ENCODE peak calls at places on chromosomes 16 and 17, in six cellular contexts. V, J, Y, W, R and U are unnamed samples.

GRCh38 chr17:49018673-49019215 is 21.6 kb downstream of the IGF2BP1 start:
- DNase-seq in J (no peak), Y (no peak), V (no peak), R (no peak), W (no peak), U (no peak)

GRCh38 chr17:15480209-15480608 is 12.8 kb upstream of the CDRT4 start:
- DNase-seq in W (no peak), R (no peak), V (no peak), J (no peak), Y (no peak), U (no peak)

GRCh38 chr17:20930065-20930760 is 112.6 kb downstream of the USP22 start:
- DNase-seq in V (no peak), W (no peak), R (no peak), Y (no peak), J (no peak), U (no peak)

GRCh38 chr16:4749700-4750257 is 15.4 kb downstream of the DNAAF8 start:
- DNase-seq in J (no peak), V (no peak), R (no peak), W (no peak), Y (peak; percentile 70), U (no peak)

GRCh38 chr17:74569392-74570003 is 2.2 kb upstream of the CD300H start:
- DNase-seq in V (no peak), J (no peak), W (no peak), R (peak; percentile 36), Y (no peak), U (no peak)

GRCh38 chr16:31131841-31132271 is 3.7 kb downstream of the PRSS8 start:
- DNase-seq in W (no peak), R (no peak), Y (peak; percentile 73), V (peak; percentile 30), J (peak; percentile 47), U (no peak)

GRCh38 chr16:24643489-24643888 is 86.0 kb upstream of the TNRC6A start:
- DNase-seq in R (no peak), Y (no peak), V (no peak), J (no peak), W (no peak), U (no peak)

GRCh38 chr17:80889231-80889896 is 102.3 kb upstream of the CHMP6 start:
- DNase-seq in J (peak; percentile 8), Y (no peak), W (no peak), R (no peak), V (no peak), U (no peak)

GRCh38 chr16:58114827-58115825 is 14.1 kb downstream of the CFAP20 start:
- DNase-seq in R (peak; percentile 43), Y (no peak), J (no peak), V (no peak), W (no peak), U (no peak)

GRCh38 chr16:11163761-11164261 is 92.2 kb downstream of the SOCS1 start:
- DNase-seq in J (no peak), Y (peak; percentile 25), V (no peak), R (no peak), W (no peak), U (no peak)

GRCh38 chr16:81940781-81941560 is 70.3 kb downstream of the SDR42E1 start:
- DNase-seq in R (peak; percentile 2), V (no peak), W (peak; percentile 23), Y (no peak), J (no peak), U (no peak)

GRCh38 chr16:86375370-86375769 is 135.0 kb upstream of the FOXF1 start:
- DNase-seq in W (no peak), V (no peak), Y (no peak), J (no peak), R (peak; percentile 88), U (no peak)

GRCh38 chr17:47603830-47604229 is 45.9 kb upstream of the KPNB1 start:
- DNase-seq in Y (no peak), W (no peak), R (no peak), J (no peak), V (no peak), U (no peak)

DNA sequence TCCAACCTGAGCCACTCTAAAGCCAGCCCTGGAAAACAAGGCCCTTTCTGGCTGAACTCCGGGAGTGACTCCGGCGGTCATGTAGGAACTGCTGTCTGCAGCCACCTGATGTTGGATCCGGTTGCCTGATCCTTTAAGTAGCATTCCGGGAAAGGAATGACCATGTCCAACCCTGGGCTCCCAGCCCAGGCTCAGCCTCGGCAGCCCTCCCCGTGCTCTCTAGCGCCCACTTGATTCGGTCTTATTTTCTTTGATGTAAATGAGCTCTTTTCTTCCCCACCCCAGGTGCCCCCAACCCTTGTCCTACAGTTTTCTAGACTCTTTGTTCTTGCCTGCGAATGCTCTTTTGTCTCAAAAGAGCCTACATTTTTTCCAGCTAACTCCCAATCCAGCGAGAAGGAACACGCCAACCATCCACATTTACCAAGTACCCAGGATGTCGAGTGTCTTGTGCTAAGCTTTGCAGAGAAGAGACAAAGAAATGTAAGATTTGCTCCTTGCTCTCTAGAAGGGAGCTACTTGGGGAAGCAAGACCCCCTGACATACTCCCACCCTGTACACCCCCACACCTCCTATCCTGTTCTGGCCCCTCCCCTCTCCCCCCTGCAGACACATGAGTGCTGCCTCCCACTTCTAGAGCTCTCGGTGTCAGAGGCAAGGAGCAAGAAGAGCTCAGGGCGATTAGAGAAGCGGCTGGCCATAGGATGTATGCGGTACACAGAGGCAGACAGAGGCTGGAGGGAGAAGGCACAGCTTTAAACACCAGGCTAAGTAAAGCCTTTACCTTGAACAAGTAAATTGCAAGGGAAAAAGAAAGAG is 53.8 kb downstream of the COG7 start:
- DNase-seq in J (no peak), R (no peak), W (peak; percentile 52), Y (no peak), V (peak; percentile 80), U (peak; percentile 41)
- H3K4me3 ChIP-seq in J (no peak overlapping the region), R (no peak overlapping the region), W (no peak overlapping the region), Y (no peak overlapping the region), V (no peak overlapping the region), U (no peak overlapping the region)

GRCh38 chr16:1343428-1344242 is 8.0 kb downstream of the TSR3 start:
- DNase-seq in J (peak; percentile 70), Y (peak; percentile 82), V (peak; percentile 81), W (no peak), R (no peak), U (no peak)

GRCh38 chr16:1341495-1342388 is 8.3 kb downstream of the BAIAP3 start:
- DNase-seq in W (no peak), Y (no peak), J (peak; percentile 51), V (no peak), R (no peak), U (no peak)

GRCh38 chr16:1340730-1341494 is 7.5 kb downstream of the BAIAP3 start:
- DNase-seq in W (no peak), V (no peak), J (no peak), R (no peak), Y (no peak), U (no peak)

GRCh38 chr16:1344499-1344898 is 7.2 kb downstream of the TSR3 start:
- DNase-seq in V (no peak), J (peak; percentile 36), Y (no peak), R (no peak), W (no peak), U (no peak)

GRCh38 chr16:1342526-1343427 is 8.9 kb downstream of the TSR3 start:
- DNase-seq in V (peak; percentile 100), Y (peak; percentile 98), J (peak; percentile 100), W (peak; percentile 99), R (peak; percentile 43), U (peak; percentile 89)
- H3K4me3 ChIP-seq in V (peak overlapping the region; percentile 28), Y (peak overlapping the region; percentile 15), J (peak overlapping the region; percentile 31), W (peak overlapping the region; percentile 29), R (peak overlapping the region; percentile 10), U (peak overlapping the region; percentile 30)

DNA sequence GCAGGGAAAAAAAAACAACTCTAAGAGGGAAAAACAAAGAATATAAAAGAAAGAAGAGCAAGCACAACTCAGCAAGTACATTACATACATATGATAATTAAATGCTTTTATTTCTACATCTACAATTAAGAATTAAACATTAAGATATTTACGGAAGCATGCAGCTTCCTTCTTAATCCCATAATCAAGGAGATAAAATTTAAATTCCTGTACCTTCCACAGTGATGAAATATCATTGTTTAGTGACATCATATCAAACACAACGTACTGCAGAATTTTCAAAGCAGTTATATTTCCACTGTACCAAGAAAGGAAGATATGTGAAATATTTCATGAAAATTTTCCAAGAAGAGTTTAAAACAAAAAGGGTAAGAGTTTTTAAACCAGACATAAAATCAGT is 26.0 kb downstream of the KANSL1 start:
- DNase-seq in W (no peak), R (no peak), J (no peak), Y (no peak), V (no peak), U (no peak)
- H3K4me3 ChIP-seq in W (no peak overlapping the region), R (no peak overlapping the region), J (no peak overlapping the region), Y (no peak overlapping the region), V (no peak overlapping the region), U (no peak overlapping the region)

GRCh38 chr17:39598635-39599005 is 9.1 kb downstream of the NEUROD2 start:
- DNase-seq in Y (no peak), J (peak; percentile 34), W (no peak), R (no peak), V (peak; percentile 66), U (no peak)

GRCh38 chr17:39595928-39596327 is 11.8 kb downstream of the NEUROD2 start:
- DNase-seq in W (no peak), R (no peak), V (peak; percentile 67), J (peak; percentile 9), Y (no peak), U (no peak)

GRCh38 chr17:39598047-39598481 is 9.7 kb downstream of the NEUROD2 start:
- DNase-seq in W (no peak), J (peak; percentile 60), Y (no peak), R (no peak), V (peak; percentile 52), U (no peak)

GRCh38 chr17:39596543-39597267 is 11.0 kb downstream of the NEUROD2 start:
- DNase-seq in R (no peak), J (peak; percentile 14), V (peak; percentile 73), Y (no peak), W (no peak), U (no peak)

GRCh38 chr17:39597372-39598046 is 10.2 kb downstream of the NEUROD2 start:
- DNase-seq in J (peak; percentile 12), R (no peak), Y (no peak), W (no peak), V (peak; percentile 61), U (no peak)
- H3K4me3 ChIP-seq in J (no peak overlapping the region), R (no peak overlapping the region), Y (no peak overlapping the region), W (no peak overlapping the region), V (no peak overlapping the region), U (no peak overlapping the region)

DNA sequence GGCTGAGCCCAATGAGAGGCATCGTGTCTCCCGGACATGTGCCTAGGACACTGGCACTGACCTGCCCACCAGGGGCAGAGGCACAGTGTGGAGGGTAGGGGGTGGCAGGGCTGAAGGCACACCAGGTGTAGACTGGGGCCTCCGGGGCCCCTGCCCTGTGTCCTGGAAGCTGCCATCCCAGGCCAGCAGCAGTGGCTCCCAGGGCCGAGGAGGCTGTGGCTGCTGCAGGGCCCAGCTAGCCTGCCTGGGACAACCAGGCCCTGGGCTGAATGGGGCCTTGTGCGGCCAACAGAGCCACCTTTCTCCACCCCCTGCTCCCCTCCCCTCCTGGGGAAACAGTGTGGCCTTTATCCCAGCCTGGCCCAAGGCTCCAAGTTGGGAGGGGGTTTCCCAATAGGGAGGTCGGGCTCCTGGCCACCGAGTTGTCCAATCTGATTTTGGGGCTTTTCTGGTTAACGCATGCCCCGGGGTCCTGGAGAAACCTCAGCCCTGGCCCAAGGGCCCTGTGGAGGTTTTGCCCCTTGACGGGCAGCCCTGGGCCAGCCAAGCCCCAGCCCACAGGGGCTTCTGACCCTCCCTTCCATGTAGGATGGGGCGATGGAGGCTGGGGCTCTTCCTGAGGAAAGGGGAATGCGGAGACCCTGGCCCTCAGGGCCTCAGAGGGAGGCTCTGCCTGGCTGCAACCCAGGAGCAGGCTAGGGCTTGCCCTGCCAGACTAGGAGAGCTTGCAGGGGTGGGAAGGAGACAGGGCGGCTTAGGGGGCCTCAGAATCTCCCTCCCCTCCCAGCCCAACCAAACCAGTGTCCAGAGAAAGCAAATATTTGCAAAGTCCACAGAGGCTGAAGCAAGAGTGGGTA is 4.2 kb downstream of the MTSS2 start:
- DNase-seq in R (no peak), V (no peak), Y (peak; percentile 63), J (peak; percentile 22), W (no peak), U (peak; percentile 20)
- H3K4me3 ChIP-seq in R (peak overlapping the region; percentile 18), V (no peak overlapping the region), Y (no peak overlapping the region), J (no peak overlapping the region), W (no peak overlapping the region), U (no peak overlapping the region)

GRCh38 chr16:27236635-27237228 is 31.8 kb downstream of the NSMCE1 start:
- DNase-seq in Y (no peak), R (no peak), J (no peak), V (peak; percentile 14), W (no peak), U (no peak)
- H3K4me3 ChIP-seq in Y (no peak overlapping the region), R (no peak overlapping the region), J (no peak overlapping the region), V (no peak overlapping the region), W (no peak overlapping the region), U (no peak overlapping the region)